ENCODE peak calls at places on chromosomes 5 and 9, in seven cellular contexts. H is left ventricle myocardium inferior; C is NCI-H510A; I is GM12865; Z is HT1080; L is activated naive CD4-positive, alpha-beta T cell; F is activated T-helper 9 cell treated with anti-CD3 and anti-CD28 coated beads, Interleukin-2, amount 50 U/mL, for 16 hours. P is an unnamed sample.

GRCh38 chr5:123450641-123451421 is 27.6 kb upstream of the CEP120 start:
- DNase-seq in H (no peak), C (peak; percentile 1), I (peak; percentile 58), Z (no peak), L (no peak), F (no peak), P (peak; percentile 30)

GRCh38 chr5:96187309-96188027 is 225.8 kb upstream of the ELL2 start:
- DNase-seq in H (no peak), C (no peak), I (no peak), Z (no peak), L (no peak), F (no peak), P (no peak)

GRCh38 chr9:74942801-74943200 is 9.9 kb downstream of the C9orf40 start:
- DNase-seq in H (no peak), C (no peak), I (no peak), Z (peak; percentile 89), L (no peak), F (peak; percentile 12), P (no peak)

GRCh38 chr9:132129535-132129934 is 32.3 kb upstream of the NTNG2 start:
- DNase-seq in H (no peak), C (no peak), I (no peak), Z (no peak), L (no peak), F (no peak), P (no peak)

GRCh38 chr9:38432922-38433510 is 8.8 kb upstream of the IGFBPL1 start:
- DNase-seq in H (no peak), C (no peak), I (peak; percentile 49), Z (no peak), L (no peak), F (no peak), P (no peak)

GRCh38 chr5:9045946-9046345 is 499.9 kb downstream of the SEMA5A start:
- DNase-seq in H (no peak), C (no peak), I (no peak), Z (no peak), L (no peak), F (no peak), P (no peak)

GRCh38 chr9:133345596-133345995 is 2.3 kb downstream of the MED22 start:
- DNase-seq in H (no peak), C (no peak), I (no peak), Z (no peak), L (no peak), F (no peak), P (no peak)

GRCh38 chr5:124742983-124743533 is 3.4 kb downstream of the ZNF608 start:
- DNase-seq in H (no peak), C (no peak), I (peak; percentile 81), Z (peak; percentile 81), L (no peak), F (no peak), P (no peak)

GRCh38 chr9:110351009-110351467 is 13.4 kb upstream of the TXNDC8 start:
- DNase-seq in H (no peak), C (no peak), I (no peak), Z (peak; percentile 88), L (no peak), F (no peak), P (no peak)

GRCh38 chr9:90053027-90053426 is 448.2 kb downstream of the GADD45G start:
- DNase-seq in H (no peak), C (no peak), I (peak; percentile 21), Z (peak; percentile 8), L (no peak), F (no peak), P (no peak)

GRCh38 chr5:38996123-38996522 is 78.1 kb downstream of the RICTOR start:
- DNase-seq in H (no peak), C (no peak), I (no peak), Z (no peak), L (no peak), F (no peak), P (no peak)

GRCh38 chr5:135367070-135367469 is 32.0 kb downstream of the MACROH2A1 start:
- DNase-seq in H (no peak), C (no peak), I (no peak), Z (no peak), L (no peak), F (no peak), P (no peak)

GRCh38 chr5:149702953-149703646 is 27.0 kb upstream of the PPARGC1B start:
- DNase-seq in H (no peak), C (no peak), I (no peak), Z (peak; percentile 37), L (no peak), F (no peak), P (no peak)

GRCh38 chr5:20276061-20276958 is 288.3 kb upstream of the CDH18 start:
- DNase-seq in H (no peak), C (no peak), I (no peak), Z (peak; percentile 95), L (no peak), F (no peak), P (no peak)

GRCh38 chr5:16809816-16810502 is 126.1 kb downstream of the MYO10 start:
- DNase-seq in H (peak; percentile 43), C (no peak), I (no peak), Z (no peak), L (no peak), F (no peak), P (no peak)

GRCh38 chr5:151742870-151743294 is 15.5 kb downstream of the ATOX1 start:
- DNase-seq in H (peak; percentile 30), C (peak; percentile 10), I (peak; percentile 52), Z (peak; percentile 73), L (no peak), F (no peak), P (no peak)